ENCODE peak calls at places on chromosomes 13 and 19, in eight cellular contexts. One of them, this sample, is unnamed.

GRCh38 chr13:112859817-112860190 is 109.2 kb upstream of the MCF2L start:
- DNase-seq in right atrium auricular region: no peak
- DNase-seq in neural crest cell: no peak
- DNase-seq in GM23338: no peak
- DNase-seq in transverse colon: no peak
- DNase-seq in progenitor cell of endocrine pancreas: no peak
- DNase-seq in GM06990: no peak
- DNase-seq in DND-41: no peak
- DNase-seq in this sample: no peak

GRCh38 chr13:96229356-96229755 is 139.4 kb downstream of the HS6ST3 start:
- DNase-seq in progenitor cell of endocrine pancreas: no peak
- DNase-seq in DND-41: no peak
- DNase-seq in transverse colon: no peak
- DNase-seq in GM06990: no peak
- DNase-seq in right atrium auricular region: no peak
- DNase-seq in GM23338: peak
- DNase-seq in neural crest cell: no peak
- DNase-seq in this sample: no peak

GRCh38 chr19:4737955-4738580 is 14.4 kb upstream of the DPP9 start:
- DNase-seq in GM06990: no peak
- DNase-seq in transverse colon: no peak
- DNase-seq in progenitor cell of endocrine pancreas: no peak
- DNase-seq in DND-41: no peak
- DNase-seq in right atrium auricular region: no peak
- DNase-seq in neural crest cell: no peak
- DNase-seq in GM23338: no peak
- DNase-seq in this sample: no peak

GRCh38 chr19:32222594-32222993 is 122.8 kb upstream of the ZNF507 start:
- DNase-seq in DND-41: no peak
- DNase-seq in GM06990: no peak
- DNase-seq in progenitor cell of endocrine pancreas: no peak
- DNase-seq in GM23338: no peak
- DNase-seq in neural crest cell: no peak
- DNase-seq in right atrium auricular region: peak
- DNase-seq in transverse colon: no peak
- DNase-seq in this sample: no peak

GRCh38 chr13:32051156-32051555 is 19.6 kb downstream of the FRY start:
- DNase-seq in GM06990: no peak
- DNase-seq in neural crest cell: no peak
- DNase-seq in DND-41: no peak
- DNase-seq in progenitor cell of endocrine pancreas: no peak
- DNase-seq in GM23338: no peak
- DNase-seq in right atrium auricular region: no peak
- DNase-seq in transverse colon: no peak
- DNase-seq in this sample: no peak

GRCh38 chr13:78660130-78660857 is 1.3 kb upstream of the OBI1 start:
- DNase-seq in right atrium auricular region: no peak
- DNase-seq in progenitor cell of endocrine pancreas: no peak
- DNase-seq in DND-41: no peak
- DNase-seq in GM06990: peak
- DNase-seq in neural crest cell: no peak
- DNase-seq in GM23338: peak
- DNase-seq in transverse colon: peak
- DNase-seq in this sample: no peak

GRCh38 chr13:49343255-49343654 is 95.5 kb downstream of the CDADC1 start:
- DNase-seq in right atrium auricular region: no peak
- DNase-seq in GM23338: no peak
- DNase-seq in transverse colon: no peak
- DNase-seq in neural crest cell: no peak
- DNase-seq in DND-41: no peak
- DNase-seq in progenitor cell of endocrine pancreas: no peak
- DNase-seq in GM06990: no peak
- DNase-seq in this sample: no peak

GRCh38 chr19:46495789-46496099 is at the start of gene PNMA8B:
- DNase-seq in right atrium auricular region: no peak
- DNase-seq in neural crest cell: peak
- DNase-seq in DND-41: no peak
- DNase-seq in GM06990: no peak
- DNase-seq in transverse colon: no peak
- DNase-seq in GM23338: peak
- DNase-seq in progenitor cell of endocrine pancreas: peak
- DNase-seq in this sample: no peak

GRCh38 chr19:3857449-3858003 is 11.3 kb downstream of the ZFR2 start:
- DNase-seq in transverse colon: no peak
- DNase-seq in GM06990: peak
- DNase-seq in DND-41: peak
- DNase-seq in progenitor cell of endocrine pancreas: no peak
- DNase-seq in GM23338: no peak
- DNase-seq in right atrium auricular region: no peak
- DNase-seq in neural crest cell: no peak
- DNase-seq in this sample: peak

GRCh38 chr19:5006201-5006600 is 37.3 kb downstream of the KDM4B start:
- DNase-seq in progenitor cell of endocrine pancreas: no peak
- DNase-seq in neural crest cell: no peak
- DNase-seq in GM23338: no peak
- DNase-seq in right atrium auricular region: no peak
- DNase-seq in DND-41: no peak
- DNase-seq in transverse colon: no peak
- DNase-seq in GM06990: no peak
- DNase-seq in this sample: no peak

GRCh38 chr19:13819242-13819641 is 24.0 kb downstream of the ZSWIM4 start:
- DNase-seq in transverse colon: no peak
- DNase-seq in GM23338: no peak
- DNase-seq in progenitor cell of endocrine pancreas: no peak
- DNase-seq in neural crest cell: no peak
- DNase-seq in right atrium auricular region: no peak
- DNase-seq in GM06990: no peak
- DNase-seq in DND-41: no peak
- DNase-seq in this sample: no peak

GRCh38 chr19:12365372-12366162 is at the start of gene ZNF442:
- DNase-seq in DND-41: peak
- DNase-seq in neural crest cell: peak
- DNase-seq in transverse colon: peak
- DNase-seq in GM23338: peak
- DNase-seq in GM06990: peak
- DNase-seq in right atrium auricular region: peak
- DNase-seq in progenitor cell of endocrine pancreas: peak
- DNase-seq in this sample: peak
- TF ChIP-seq CTCF in DND-41: peak
- TF ChIP-seq CTCF in neural crest cell: peak
- TF ChIP-seq CTCF in transverse colon: peak
- TF ChIP-seq CTCF in GM23338: peak
- TF ChIP-seq CTCF in GM06990: peak
- TF ChIP-seq CTCF in right atrium auricular region: peak
- TF ChIP-seq CTCF in progenitor cell of endocrine pancreas: peak
- TF ChIP-seq CTCF in this sample: peak

GRCh38 chr19:42596391-42597071 is 1.8 kb upstream of the CEACAM8 start:
- DNase-seq in DND-41: peak
- DNase-seq in transverse colon: peak
- DNase-seq in GM06990: peak
- DNase-seq in neural crest cell: peak
- DNase-seq in right atrium auricular region: no peak
- DNase-seq in GM23338: peak
- DNase-seq in progenitor cell of endocrine pancreas: peak
- DNase-seq in this sample: peak
- TF ChIP-seq CTCF in DND-41: peak
- TF ChIP-seq CTCF in transverse colon: peak
- TF ChIP-seq CTCF in GM06990: peak
- TF ChIP-seq CTCF in neural crest cell: peak
- TF ChIP-seq CTCF in right atrium auricular region: peak
- TF ChIP-seq CTCF in GM23338: peak
- TF ChIP-seq CTCF in progenitor cell of endocrine pancreas: peak
- TF ChIP-seq CTCF in this sample: peak

GRCh38 chr13:29472317-29472961 is 123.0 kb downstream of the SLC7A1 start:
- DNase-seq in transverse colon: peak
- DNase-seq in right atrium auricular region: peak
- DNase-seq in GM06990: no peak
- DNase-seq in GM23338: peak
- DNase-seq in progenitor cell of endocrine pancreas: peak
- DNase-seq in DND-41: peak
- DNase-seq in neural crest cell: peak
- DNase-seq in this sample: peak
- TF ChIP-seq CTCF in transverse colon: peak
- TF ChIP-seq CTCF in right atrium auricular region: peak
- TF ChIP-seq CTCF in GM06990: peak
- TF ChIP-seq CTCF in GM23338: peak
- TF ChIP-seq CTCF in progenitor cell of endocrine pancreas: peak
- TF ChIP-seq CTCF in DND-41: peak
- TF ChIP-seq CTCF in neural crest cell: peak
- TF ChIP-seq CTCF in this sample: peak

DNA sequence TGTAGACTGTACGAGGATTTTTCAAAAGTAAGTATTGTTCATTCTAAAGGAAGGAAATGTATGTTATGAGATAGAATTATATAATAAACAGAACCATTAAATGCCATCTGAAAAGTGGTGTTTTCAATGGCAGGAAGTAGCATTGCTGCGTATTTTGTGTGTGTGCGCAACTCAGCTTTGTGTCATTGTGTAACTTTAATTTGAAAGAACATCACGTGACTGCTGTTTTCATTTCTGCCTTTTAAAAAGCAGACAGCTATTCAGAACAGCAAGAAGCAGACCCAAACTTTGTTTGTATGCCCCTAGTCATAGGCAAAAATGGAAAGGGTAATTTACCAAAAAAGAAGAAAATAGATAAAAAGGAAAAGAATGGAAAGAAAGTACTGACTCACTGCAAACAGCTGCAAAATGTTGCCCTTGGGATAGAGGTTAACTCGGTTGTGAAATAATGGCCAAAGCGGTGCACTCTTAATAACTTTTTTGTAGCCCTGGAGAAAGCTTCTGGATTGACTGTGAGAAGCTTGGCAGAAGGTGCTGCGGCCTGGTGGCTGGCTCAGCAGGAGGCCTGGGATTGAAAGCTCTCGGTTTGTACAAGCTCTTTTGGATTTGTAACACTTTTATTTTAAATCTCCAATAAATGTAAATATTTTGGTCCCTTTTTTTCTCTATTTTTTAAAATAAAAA is 97.3 kb downstream of the GGACT start:
- DNase-seq in transverse colon: no peak
- DNase-seq in neural crest cell: no peak
- DNase-seq in DND-41: no peak
- DNase-seq in progenitor cell of endocrine pancreas: no peak
- DNase-seq in right atrium auricular region: peak
- DNase-seq in GM06990: no peak
- DNase-seq in GM23338: no peak
- DNase-seq in this sample: no peak
- TF ChIP-seq CTCF in transverse colon: no peak
- TF ChIP-seq CTCF in neural crest cell: no peak
- TF ChIP-seq CTCF in DND-41: no peak
- TF ChIP-seq CTCF in progenitor cell of endocrine pancreas: no peak
- TF ChIP-seq CTCF in right atrium auricular region: no peak
- TF ChIP-seq CTCF in GM06990: no peak
- TF ChIP-seq CTCF in GM23338: no peak
- TF ChIP-seq CTCF in this sample: no peak

GRCh38 chr13:27018882-27019281 is 152.7 kb downstream of the USP12 start:
- DNase-seq in GM06990: no peak
- DNase-seq in progenitor cell of endocrine pancreas: no peak
- DNase-seq in GM23338: peak
- DNase-seq in DND-41: no peak
- DNase-seq in neural crest cell: no peak
- DNase-seq in transverse colon: peak
- DNase-seq in right atrium auricular region: no peak
- DNase-seq in this sample: no peak

GRCh38 chr13:27023385-27023784 is 148.2 kb downstream of the USP12 start:
- DNase-seq in DND-41: no peak
- DNase-seq in GM23338: no peak
- DNase-seq in neural crest cell: no peak
- DNase-seq in progenitor cell of endocrine pancreas: no peak
- DNase-seq in GM06990: no peak
- DNase-seq in right atrium auricular region: no peak
- DNase-seq in transverse colon: no peak
- DNase-seq in this sample: no peak

GRCh38 chr13:27022571-27023311 is 148.9 kb downstream of the USP12 start:
- DNase-seq in right atrium auricular region: no peak
- DNase-seq in neural crest cell: no peak
- DNase-seq in GM23338: no peak
- DNase-seq in transverse colon: no peak
- DNase-seq in GM06990: no peak
- DNase-seq in progenitor cell of endocrine pancreas: no peak
- DNase-seq in DND-41: no peak
- DNase-seq in this sample: no peak

GRCh38 chr13:27018230-27018875 is 153.3 kb downstream of the USP12 start:
- DNase-seq in right atrium auricular region: no peak
- DNase-seq in transverse colon: peak
- DNase-seq in GM23338: no peak
- DNase-seq in DND-41: no peak
- DNase-seq in progenitor cell of endocrine pancreas: no peak
- DNase-seq in neural crest cell: no peak
- DNase-seq in GM06990: no peak
- DNase-seq in this sample: no peak

DNA sequence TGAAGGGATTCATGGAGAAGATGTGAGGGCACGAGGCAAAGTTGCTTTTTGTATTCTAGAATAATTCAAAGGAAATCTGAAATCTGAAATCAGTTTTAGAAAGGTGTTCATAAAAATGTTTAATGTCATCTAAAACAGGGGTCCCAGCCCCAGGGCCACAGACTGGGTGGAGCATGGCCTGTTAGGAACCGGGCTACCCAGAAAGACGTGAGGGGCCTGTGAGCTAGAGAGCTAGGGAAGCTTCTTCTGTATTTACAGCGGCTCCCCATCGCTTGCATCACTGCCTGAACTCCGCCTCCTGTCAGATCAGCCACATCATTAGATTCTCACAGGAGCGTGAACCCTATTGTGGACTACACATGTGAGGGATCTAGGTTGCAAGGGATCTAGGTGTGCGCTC is 151.2 kb downstream of the USP12 start:
- DNase-seq in right atrium auricular region: no peak
- DNase-seq in GM06990: no peak
- DNase-seq in DND-41: no peak
- DNase-seq in GM23338: no peak
- DNase-seq in neural crest cell: no peak
- DNase-seq in progenitor cell of endocrine pancreas: no peak
- DNase-seq in transverse colon: no peak
- DNase-seq in this sample: no peak
- TF ChIP-seq CTCF in right atrium auricular region: no peak
- TF ChIP-seq CTCF in GM06990: no peak
- TF ChIP-seq CTCF in DND-41: no peak
- TF ChIP-seq CTCF in GM23338: no peak
- TF ChIP-seq CTCF in neural crest cell: no peak
- TF ChIP-seq CTCF in progenitor cell of endocrine pancreas: no peak
- TF ChIP-seq CTCF in transverse colon: no peak
- TF ChIP-seq CTCF in this sample: no peak

DNA sequence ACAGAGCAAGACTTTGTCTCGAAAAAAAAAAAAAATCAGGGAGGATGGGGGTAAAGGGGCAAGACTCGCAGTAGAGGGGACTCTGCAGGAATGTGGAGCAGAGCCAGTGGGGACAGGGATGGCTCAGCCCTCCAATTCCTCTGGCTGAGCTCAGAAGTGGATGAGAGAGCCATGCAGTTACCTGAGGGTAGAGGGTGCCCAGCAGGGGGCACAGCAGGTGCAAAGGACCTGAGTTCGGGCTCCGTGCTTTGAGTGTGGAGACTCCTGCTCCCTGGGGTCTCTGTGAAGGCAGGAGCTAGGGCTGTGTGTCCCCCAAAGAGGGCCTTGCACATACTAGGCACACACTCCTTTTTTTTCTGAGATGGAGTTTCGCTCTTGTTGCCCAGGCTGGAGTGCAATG is 7.7 kb downstream of the DOCK6 start:
- DNase-seq in GM06990: no peak
- DNase-seq in neural crest cell: no peak
- DNase-seq in progenitor cell of endocrine pancreas: no peak
- DNase-seq in GM23338: peak
- DNase-seq in transverse colon: no peak
- DNase-seq in DND-41: no peak
- DNase-seq in right atrium auricular region: no peak
- DNase-seq in this sample: no peak
- TF ChIP-seq CTCF in GM06990: peak
- TF ChIP-seq CTCF in neural crest cell: no peak
- TF ChIP-seq CTCF in progenitor cell of endocrine pancreas: peak
- TF ChIP-seq CTCF in GM23338: no peak
- TF ChIP-seq CTCF in transverse colon: peak
- TF ChIP-seq CTCF in DND-41: peak
- TF ChIP-seq CTCF in right atrium auricular region: peak
- TF ChIP-seq CTCF in this sample: peak

This sample was measured in GM13977.